ENCODE peak calls at places on chromosomes 2 and 18, in five cellular contexts. Y is IMR-90; M is endodermal cell; L is heart right ventricle; R is CD4-positive, alpha-beta T cell. V is an unnamed sample. For H3K27me3, the result is how much of the 10 kb centered on the place peaks cover.

GRCh38 chr2:3662239-3662638 is 4.2 kb downstream of the ALLC start:
- DNase-seq in M (peak), R (no peak), Y (no peak), L (no peak), V (no peak)

GRCh38 chr2:83827618-83828017 is 631.5 kb downstream of the SUCLG1 start:
- DNase-seq in M (no peak), R (no peak), Y (no peak), L (no peak), V (no peak)

GRCh38 chr2:67066782-67067181 is 330.4 kb upstream of the ETAA1 start:
- DNase-seq in L (no peak), Y (no peak), M (no peak), R (no peak), V (no peak)

GRCh38 chr2:122300758-122301157 is 545.3 kb downstream of the TSN start:
- DNase-seq in L (no peak), M (no peak), Y (peak), R (no peak), V (no peak)

GRCh38 chr2:191846787-191847620 is at the start of gene CAVIN2:
- DNase-seq in L (peak), M (no peak), R (no peak), Y (peak), V (peak)

GRCh38 chr18:31329787-31330438 is 12.0 kb downstream of the DSG1 start:
- DNase-seq in L (no peak), Y (no peak), R (no peak), M (no peak), V (no peak)

GRCh38 chr18:74899554-74899953 is 301.9 kb downstream of the ZNF407 start:
- DNase-seq in R (no peak), M (no peak), L (peak), Y (no peak), V (peak)

GRCh38 chr2:215437614-215438013 is 1.7 kb upstream of the FN1 start:
- DNase-seq in R (no peak), M (no peak), L (no peak), Y (no peak), V (no peak)

GRCh38 chr2:232327089-232328037 is 51.2 kb upstream of the ALPP start:
- DNase-seq in Y (peak), R (peak), M (peak), L (peak), V (peak)

GRCh38 chr18:1049173-1049572 is 144.5 kb downstream of the ADCYAP1 start:
- DNase-seq in L (no peak), R (no peak), Y (no peak), M (no peak), V (no peak)

GRCh38 chr2:55048925-55049793 is 1.1 kb downstream of the RTN4 start:
- DNase-seq in R (peak), M (peak), Y (peak), L (peak), V (peak)

GRCh38 chr18:35517715-35518114 is 20.0 kb upstream of the INO80C start:
- DNase-seq in M (no peak), R (no peak), Y (no peak), L (no peak), V (no peak)

GRCh38 chr2:232667989-232668583 is 29.0 kb upstream of the GIGYF2 start:
- DNase-seq in M (no peak), R (no peak), Y (no peak), L (no peak), V (no peak)

GRCh38 chr2:71849603-71850305 is 297.9 kb downstream of the CYP26B1 start:
- DNase-seq in M (peak), Y (no peak), R (no peak), L (no peak), V (peak)

GRCh38 chr18:73893879-73894278 is 253.8 kb downstream of the FBXO15 start:
- DNase-seq in L (no peak), M (no peak), Y (no peak), R (no peak), V (no peak)

GRCh38 chr2:17148298-17149228 is 369.7 kb downstream of the RAD51AP2 start:
- DNase-seq in L (no peak), R (no peak), M (peak), Y (no peak), V (no peak)

GRCh38 chr2:163264376-163264775 is 425.8 kb upstream of the KCNH7 start:
- DNase-seq in R (no peak), M (no peak), Y (peak), L (no peak), V (no peak)

GRCh38 chr2:232438951-232439757 is 16.8 kb upstream of the ALPI start:
- DNase-seq in R (peak), M (peak), Y (no peak), L (no peak), V (peak)

GRCh38 chr18:12645264-12645663 is 12.6 kb downstream of the SPIRE1 start:
- DNase-seq in M (no peak), L (no peak), R (no peak), Y (no peak), V (no peak)

GRCh38 chr2:15681089-15681885 is 89.6 kb downstream of the DDX1 start:
- DNase-seq in Y (no peak), L (no peak), R (no peak), M (no peak), V (no peak)

GRCh38 chr2:216985658-216986141 is 125.8 kb upstream of the TNP1 start:
- DNase-seq in R (no peak), M (peak), Y (no peak), L (no peak), V (no peak)

GRCh38 chr2:105786231-105787230 is 41.8 kb downstream of the NCK2 start:
- DNase-seq in L (no peak), Y (no peak), M (no peak), R (no peak), V (no peak)

GRCh38 chr18:27860011-27860410 is 316.9 kb downstream of the CDH2 start:
- DNase-seq in M (no peak), R (no peak), Y (no peak), L (no peak), V (no peak)

GRCh38 chr2:237873961-237874551 is 14.6 kb downstream of the RAMP1 start:
- DNase-seq in R (no peak), L (no peak), Y (no peak), M (peak), V (peak)

GRCh38 chr2:239731422-239731821 is 293.7 kb downstream of the NDUFA10 start:
- DNase-seq in L (no peak), Y (no peak), R (no peak), M (no peak), V (no peak)
- H3K27me3 ChIP-seq in L (under half), Y (under half), R (under half), M (under half), V (under half)

DNA sequence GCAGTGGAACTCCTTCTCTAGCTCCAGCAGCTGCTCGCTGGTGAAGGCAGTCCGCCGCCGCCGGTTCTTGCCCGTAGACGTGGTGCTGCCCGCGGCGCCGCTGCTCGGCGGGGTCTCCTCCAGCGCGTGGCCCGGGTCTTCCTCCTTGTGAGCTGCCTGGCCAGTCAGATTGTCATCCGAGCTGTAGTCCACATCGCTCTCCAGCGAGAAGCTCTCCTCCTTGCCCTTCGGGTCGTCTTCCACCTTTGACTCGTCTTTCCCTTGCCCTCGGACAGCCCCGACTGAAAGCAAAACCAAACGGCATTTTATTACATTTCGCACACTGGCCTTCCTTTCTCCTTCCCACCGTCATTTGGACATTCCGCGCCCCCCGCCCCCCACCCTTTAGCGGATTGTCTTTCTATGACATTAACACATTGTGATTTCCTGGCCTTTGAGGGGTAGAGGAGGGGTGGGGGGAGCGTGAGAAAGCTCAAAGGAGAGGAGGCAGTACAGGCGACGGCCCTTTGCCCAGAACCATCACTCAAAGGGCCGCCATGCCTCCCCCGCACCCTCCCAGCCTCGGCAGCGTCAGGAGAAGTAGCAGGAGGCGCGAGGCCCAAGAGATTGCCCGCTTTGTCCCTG is 1.9 kb downstream of the GBX2 start:
- DNase-seq in M (peak), R (no peak), L (no peak), Y (no peak), V (no peak)
- H3K27me3 ChIP-seq in M (half or more), R (half or more), L (half or more), Y (half or more), V (under half)

DNA sequence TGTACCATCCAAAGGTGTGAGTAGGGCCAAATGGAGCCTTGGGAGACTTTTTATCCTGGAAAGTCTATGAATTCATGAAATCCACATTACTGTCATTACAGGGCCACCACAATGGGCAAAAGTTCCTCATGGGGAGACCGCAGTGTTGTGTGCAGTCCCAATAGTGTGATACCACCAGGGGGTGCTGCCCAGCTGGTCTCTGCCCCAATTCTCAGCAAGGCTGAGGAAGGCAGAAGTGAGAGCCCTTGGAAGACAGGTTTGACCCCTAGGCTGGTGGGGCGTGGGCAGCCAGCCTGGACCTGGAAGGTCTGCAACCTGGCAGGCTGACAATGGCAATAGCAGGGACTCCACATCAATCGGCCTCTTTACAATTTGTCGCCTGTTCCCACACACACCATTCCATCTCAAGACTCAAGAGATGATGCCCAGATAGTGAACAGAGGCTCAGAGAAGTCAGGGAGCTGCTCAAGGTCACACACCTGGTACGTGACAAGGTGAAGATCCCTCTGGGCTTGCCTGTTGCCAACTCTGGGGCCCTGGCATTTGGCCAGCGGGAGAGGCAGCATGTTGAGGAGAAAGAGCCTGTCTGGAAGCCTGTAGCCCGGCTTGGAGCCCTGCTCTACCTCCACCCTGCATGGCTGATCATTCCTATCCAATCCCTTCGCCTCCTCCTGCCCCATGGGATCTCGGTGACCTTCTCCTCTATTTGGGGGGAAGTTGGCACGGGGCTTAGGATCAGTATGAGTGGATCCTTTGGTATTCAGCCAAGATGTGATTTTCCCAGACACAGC is 3.1 kb upstream of the ATOH8 start:
- DNase-seq in M (peak), R (peak), L (peak), Y (peak), V (peak)
- H3K27me3 ChIP-seq in M (half or more), R (half or more), L (under half), Y (under half), V (under half)

DNA sequence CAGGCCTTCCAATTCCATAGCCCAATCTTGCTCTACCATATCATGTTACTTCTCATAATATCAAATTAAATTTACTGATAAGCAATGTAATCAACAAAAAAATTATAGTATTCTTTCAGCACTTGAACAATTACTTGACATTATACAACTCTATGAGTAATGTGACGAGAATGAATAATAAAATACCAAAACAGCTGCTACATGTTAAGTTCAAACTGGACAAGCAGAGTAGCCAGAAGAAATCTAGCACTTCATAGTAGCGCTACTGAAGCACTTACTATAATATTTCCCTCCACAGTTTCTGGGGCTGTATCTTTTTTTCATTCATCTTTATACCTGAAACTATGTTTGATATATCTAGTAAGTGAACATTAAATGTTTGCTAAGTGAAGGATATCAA is 14.9 kb downstream of the PPP3R1 start:
- DNase-seq in Y (peak), R (no peak), M (no peak), L (no peak), V (no peak)
- H3K27me3 ChIP-seq in Y (under half), R (under half), M (under half), L (under half), V (under half)

GRCh38 chr18:61722247-61722646 is 170.6 kb downstream of the RNF152 start:
- DNase-seq in M (no peak), R (no peak), Y (no peak), L (no peak), V (no peak)

GRCh38 chr18:61719676-61720075 is 173.1 kb downstream of the RNF152 start:
- DNase-seq in M (no peak), Y (no peak), R (no peak), L (no peak), V (no peak)

GRCh38 chr18:61718944-61719343 is 173.9 kb downstream of the RNF152 start:
- DNase-seq in L (no peak), M (no peak), R (no peak), Y (no peak), V (no peak)

GRCh38 chr18:61724532-61724931 is 168.3 kb downstream of the RNF152 start:
- DNase-seq in M (no peak), L (no peak), Y (no peak), R (no peak), V (no peak)

DNA sequence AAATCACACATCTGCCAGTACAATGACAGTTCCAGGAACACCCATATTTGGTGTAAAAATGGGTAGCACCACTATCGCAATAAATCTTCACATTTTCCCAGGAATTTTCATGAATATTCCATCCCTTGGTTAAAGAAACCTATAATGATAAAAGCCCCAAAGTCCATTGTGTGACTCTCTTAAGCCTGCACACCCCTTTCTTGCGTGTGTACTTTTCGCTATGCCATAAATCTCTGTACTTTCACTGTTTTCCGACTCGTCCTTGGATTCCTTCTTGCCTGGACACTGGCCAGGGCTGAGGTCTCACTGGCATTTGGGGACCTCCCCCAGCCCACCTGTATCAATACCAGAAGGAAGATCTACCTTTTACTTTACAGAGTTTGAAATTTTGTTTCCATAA is 172.3 kb downstream of the RNF152 start:
- DNase-seq in Y (no peak), M (no peak), L (no peak), R (no peak), V (no peak)
- H3K27me3 ChIP-seq in Y (under half), M (under half), L (under half), R (under half), V (under half)

DNA sequence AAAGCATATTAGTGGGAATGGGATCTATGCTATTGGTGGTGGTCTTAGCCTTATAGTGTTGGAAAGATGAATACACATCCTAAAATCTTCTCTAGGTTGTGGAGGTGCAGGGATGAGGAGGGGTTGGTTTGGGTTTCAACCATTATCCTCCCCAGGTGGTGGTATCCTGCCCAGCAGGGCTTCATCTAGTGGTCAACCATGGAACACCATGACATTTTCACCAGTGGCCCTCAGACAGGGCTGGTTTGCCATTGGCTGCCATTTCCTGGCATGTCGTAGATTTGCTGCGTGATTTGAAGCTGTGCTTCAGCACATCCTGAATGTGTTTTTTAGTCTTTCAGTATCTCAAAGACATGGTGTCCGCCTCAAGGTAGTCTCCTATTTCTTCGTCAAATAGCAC is 391.2 kb upstream of the HNRNPA3 start:
- DNase-seq in Y (no peak), M (no peak), R (no peak), L (no peak), V (no peak)
- H3K27me3 ChIP-seq in Y (under half), M (under half), R (under half), L (half or more), V (under half)

GRCh38 chr2:26887142-26887541 is 39.2 kb downstream of the DPYSL5 start:
- DNase-seq in Y (no peak), R (no peak), L (peak), M (no peak), V (no peak)

GRCh38 chr2:26880910-26881435 is 33.0 kb downstream of the DPYSL5 start:
- DNase-seq in M (no peak), L (no peak), Y (no peak), R (no peak), V (no peak)

GRCh38 chr2:26883971-26884370 is 36.0 kb downstream of the DPYSL5 start:
- DNase-seq in R (no peak), L (no peak), Y (no peak), M (no peak), V (no peak)

GRCh38 chr2:26885651-26886329 is 37.9 kb downstream of the DPYSL5 start:
- DNase-seq in R (no peak), Y (no peak), L (no peak), M (no peak), V (no peak)

GRCh38 chr2:26884486-26884885 is 36.6 kb downstream of the DPYSL5 start:
- DNase-seq in L (no peak), M (no peak), R (no peak), Y (no peak), V (no peak)
- H3K27me3 ChIP-seq in L (under half), M (under half), R (under half), Y (half or more), V (under half)

DNA sequence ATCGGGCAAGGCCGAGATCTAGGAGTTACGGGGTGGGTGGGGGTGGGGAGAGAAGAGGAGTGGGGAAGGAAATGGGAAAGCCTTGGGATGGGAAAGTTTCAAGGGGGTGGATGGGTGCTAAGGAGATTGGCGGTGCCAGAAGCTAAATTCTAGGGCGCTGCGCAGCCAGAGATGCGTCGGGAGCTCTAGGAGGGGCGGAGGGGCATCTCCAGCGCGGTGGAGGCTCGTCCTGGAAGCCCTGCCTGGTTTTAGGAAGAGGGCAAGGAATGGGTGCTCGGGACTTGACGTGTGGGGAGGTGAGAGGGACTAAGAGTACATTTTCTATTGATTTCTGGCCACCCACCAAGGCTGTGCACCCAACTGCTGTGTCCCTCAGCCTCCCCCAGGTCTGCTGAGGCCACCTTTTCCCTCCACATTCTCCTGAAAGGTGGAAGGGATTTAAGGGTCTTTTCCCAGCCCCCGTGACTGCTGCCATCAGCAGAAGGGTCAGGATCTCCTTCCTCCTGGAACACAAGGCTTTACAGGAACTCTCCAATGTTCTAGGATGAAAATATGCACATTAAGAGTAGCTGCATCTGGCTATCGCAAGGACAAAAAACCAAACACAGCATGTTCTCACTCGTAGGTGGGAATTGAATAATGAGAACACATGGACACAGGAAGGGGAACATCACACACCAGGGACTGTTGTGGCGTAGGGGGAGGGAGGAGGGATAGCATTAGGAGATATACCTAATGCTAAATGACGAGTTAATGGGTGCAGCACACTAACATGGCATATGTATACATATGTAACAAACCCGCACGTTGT is 1.4 kb downstream of the C2orf72 start:
- DNase-seq in Y (no peak), L (no peak), M (peak), R (no peak), V (no peak)
- H3K27me3 ChIP-seq in Y (half or more), L (half or more), M (half or more), R (half or more), V (under half)

V was measured in right cardiac atrium.